ENCODE peak calls at places on chromosomes 6 and 20, in nine cellular contexts. One of them, this sample, is unnamed.

GRCh38 chr6:31379850-31380249 is 22.9 kb upstream of the HLA-B start:
- DNase-seq in spleen: no peak
- DNase-seq in nephron progenitor cell: no peak
- DNase-seq in activated naive CD8-positive, alpha-beta T cell treated with anti-CD3 and anti-CD28 coated beads, Interleukin-2, amount 50 U/mL, for 24 hours: no peak
- DNase-seq in omental fat pad: no peak
- DNase-seq in stimulated activated CD8-positive, alpha-beta memory T cell treated with anti-CD3 and anti-CD28 coated beads, Interleukin-15, amount 100 ng/mL, for 24 hours: no peak
- DNase-seq in stimulated activated CD4-positive, alpha-beta T cell treated with anti-CD3 and anti-CD28 coated beads, Interleukin-4, amount 100 ng/mL, for 48 hours: no peak
- DNase-seq in AML-193: no peak
- DNase-seq in lung: no peak
- DNase-seq in this sample: no peak

GRCh38 chr20:10316582-10316981 is 98.0 kb downstream of the SNAP25 start:
- DNase-seq in activated naive CD8-positive, alpha-beta T cell treated with anti-CD3 and anti-CD28 coated beads, Interleukin-2, amount 50 U/mL, for 24 hours: no peak
- DNase-seq in AML-193: peak
- DNase-seq in stimulated activated CD8-positive, alpha-beta memory T cell treated with anti-CD3 and anti-CD28 coated beads, Interleukin-15, amount 100 ng/mL, for 24 hours: no peak
- DNase-seq in nephron progenitor cell: no peak
- DNase-seq in omental fat pad: no peak
- DNase-seq in lung: no peak
- DNase-seq in spleen: no peak
- DNase-seq in stimulated activated CD4-positive, alpha-beta T cell treated with anti-CD3 and anti-CD28 coated beads, Interleukin-4, amount 100 ng/mL, for 48 hours: no peak
- DNase-seq in this sample: no peak

GRCh38 chr6:75167851-75168250 is 38.0 kb downstream of the COL12A1 start:
- DNase-seq in AML-193: no peak
- DNase-seq in omental fat pad: no peak
- DNase-seq in activated naive CD8-positive, alpha-beta T cell treated with anti-CD3 and anti-CD28 coated beads, Interleukin-2, amount 50 U/mL, for 24 hours: no peak
- DNase-seq in spleen: no peak
- DNase-seq in stimulated activated CD4-positive, alpha-beta T cell treated with anti-CD3 and anti-CD28 coated beads, Interleukin-4, amount 100 ng/mL, for 48 hours: no peak
- DNase-seq in nephron progenitor cell: no peak
- DNase-seq in lung: no peak
- DNase-seq in stimulated activated CD8-positive, alpha-beta memory T cell treated with anti-CD3 and anti-CD28 coated beads, Interleukin-15, amount 100 ng/mL, for 24 hours: no peak
- DNase-seq in this sample: no peak

GRCh38 chr6:142953373-142954273 is 8.6 kb upstream of the HIVEP2 start:
- DNase-seq in stimulated activated CD4-positive, alpha-beta T cell treated with anti-CD3 and anti-CD28 coated beads, Interleukin-4, amount 100 ng/mL, for 48 hours: no peak
- DNase-seq in lung: no peak
- DNase-seq in nephron progenitor cell: no peak
- DNase-seq in AML-193: no peak
- DNase-seq in stimulated activated CD8-positive, alpha-beta memory T cell treated with anti-CD3 and anti-CD28 coated beads, Interleukin-15, amount 100 ng/mL, for 24 hours: no peak
- DNase-seq in activated naive CD8-positive, alpha-beta T cell treated with anti-CD3 and anti-CD28 coated beads, Interleukin-2, amount 50 U/mL, for 24 hours: no peak
- DNase-seq in omental fat pad: no peak
- DNase-seq in spleen: no peak
- DNase-seq in this sample: no peak

GRCh38 chr6:158706369-158706982 is 56.6 kb downstream of the SYTL3 start:
- DNase-seq in lung: peak
- DNase-seq in spleen: peak
- DNase-seq in stimulated activated CD4-positive, alpha-beta T cell treated with anti-CD3 and anti-CD28 coated beads, Interleukin-4, amount 100 ng/mL, for 48 hours: no peak
- DNase-seq in AML-193: no peak
- DNase-seq in omental fat pad: no peak
- DNase-seq in activated naive CD8-positive, alpha-beta T cell treated with anti-CD3 and anti-CD28 coated beads, Interleukin-2, amount 50 U/mL, for 24 hours: no peak
- DNase-seq in nephron progenitor cell: peak
- DNase-seq in stimulated activated CD8-positive, alpha-beta memory T cell treated with anti-CD3 and anti-CD28 coated beads, Interleukin-15, amount 100 ng/mL, for 24 hours: no peak
- DNase-seq in this sample: peak

GRCh38 chr20:43583982-43584432 is 6.7 kb upstream of the IFT52 start:
- DNase-seq in lung: peak
- DNase-seq in nephron progenitor cell: no peak
- DNase-seq in stimulated activated CD4-positive, alpha-beta T cell treated with anti-CD3 and anti-CD28 coated beads, Interleukin-4, amount 100 ng/mL, for 48 hours: no peak
- DNase-seq in omental fat pad: peak
- DNase-seq in AML-193: peak
- DNase-seq in activated naive CD8-positive, alpha-beta T cell treated with anti-CD3 and anti-CD28 coated beads, Interleukin-2, amount 50 U/mL, for 24 hours: no peak
- DNase-seq in spleen: peak
- DNase-seq in stimulated activated CD8-positive, alpha-beta memory T cell treated with anti-CD3 and anti-CD28 coated beads, Interleukin-15, amount 100 ng/mL, for 24 hours: no peak
- DNase-seq in this sample: peak

GRCh38 chr6:4371207-4371921 is 236.0 kb upstream of the ECI2 start:
- DNase-seq in AML-193: no peak
- DNase-seq in omental fat pad: no peak
- DNase-seq in spleen: no peak
- DNase-seq in nephron progenitor cell: no peak
- DNase-seq in stimulated activated CD4-positive, alpha-beta T cell treated with anti-CD3 and anti-CD28 coated beads, Interleukin-4, amount 100 ng/mL, for 48 hours: no peak
- DNase-seq in lung: no peak
- DNase-seq in stimulated activated CD8-positive, alpha-beta memory T cell treated with anti-CD3 and anti-CD28 coated beads, Interleukin-15, amount 100 ng/mL, for 24 hours: no peak
- DNase-seq in activated naive CD8-positive, alpha-beta T cell treated with anti-CD3 and anti-CD28 coated beads, Interleukin-2, amount 50 U/mL, for 24 hours: no peak
- DNase-seq in this sample: no peak

GRCh38 chr20:38135641-38136420 is 29.2 kb downstream of the TGM2 start:
- DNase-seq in stimulated activated CD4-positive, alpha-beta T cell treated with anti-CD3 and anti-CD28 coated beads, Interleukin-4, amount 100 ng/mL, for 48 hours: no peak
- DNase-seq in AML-193: no peak
- DNase-seq in nephron progenitor cell: no peak
- DNase-seq in lung: no peak
- DNase-seq in spleen: peak
- DNase-seq in stimulated activated CD8-positive, alpha-beta memory T cell treated with anti-CD3 and anti-CD28 coated beads, Interleukin-15, amount 100 ng/mL, for 24 hours: no peak
- DNase-seq in omental fat pad: no peak
- DNase-seq in activated naive CD8-positive, alpha-beta T cell treated with anti-CD3 and anti-CD28 coated beads, Interleukin-2, amount 50 U/mL, for 24 hours: no peak
- DNase-seq in this sample: peak

GRCh38 chr6:75932067-75932466 is 140.4 kb downstream of the IMPG1 start:
- DNase-seq in activated naive CD8-positive, alpha-beta T cell treated with anti-CD3 and anti-CD28 coated beads, Interleukin-2, amount 50 U/mL, for 24 hours: peak
- DNase-seq in stimulated activated CD4-positive, alpha-beta T cell treated with anti-CD3 and anti-CD28 coated beads, Interleukin-4, amount 100 ng/mL, for 48 hours: no peak
- DNase-seq in stimulated activated CD8-positive, alpha-beta memory T cell treated with anti-CD3 and anti-CD28 coated beads, Interleukin-15, amount 100 ng/mL, for 24 hours: no peak
- DNase-seq in lung: no peak
- DNase-seq in nephron progenitor cell: peak
- DNase-seq in omental fat pad: no peak
- DNase-seq in spleen: no peak
- DNase-seq in AML-193: peak
- DNase-seq in this sample: no peak

GRCh38 chr6:3414704-3415453 is 42.0 kb downstream of the SLC22A23 start:
- DNase-seq in nephron progenitor cell: no peak
- DNase-seq in activated naive CD8-positive, alpha-beta T cell treated with anti-CD3 and anti-CD28 coated beads, Interleukin-2, amount 50 U/mL, for 24 hours: no peak
- DNase-seq in stimulated activated CD4-positive, alpha-beta T cell treated with anti-CD3 and anti-CD28 coated beads, Interleukin-4, amount 100 ng/mL, for 48 hours: no peak
- DNase-seq in spleen: no peak
- DNase-seq in stimulated activated CD8-positive, alpha-beta memory T cell treated with anti-CD3 and anti-CD28 coated beads, Interleukin-15, amount 100 ng/mL, for 24 hours: no peak
- DNase-seq in lung: peak
- DNase-seq in omental fat pad: no peak
- DNase-seq in AML-193: no peak
- DNase-seq in this sample: no peak

GRCh38 chr6:92329416-92329815 is 1089.9 kb downstream of the EPHA7 start:
- DNase-seq in stimulated activated CD8-positive, alpha-beta memory T cell treated with anti-CD3 and anti-CD28 coated beads, Interleukin-15, amount 100 ng/mL, for 24 hours: no peak
- DNase-seq in activated naive CD8-positive, alpha-beta T cell treated with anti-CD3 and anti-CD28 coated beads, Interleukin-2, amount 50 U/mL, for 24 hours: no peak
- DNase-seq in AML-193: no peak
- DNase-seq in stimulated activated CD4-positive, alpha-beta T cell treated with anti-CD3 and anti-CD28 coated beads, Interleukin-4, amount 100 ng/mL, for 48 hours: no peak
- DNase-seq in omental fat pad: no peak
- DNase-seq in lung: no peak
- DNase-seq in spleen: no peak
- DNase-seq in nephron progenitor cell: no peak
- DNase-seq in this sample: no peak

This sample was measured in posterior cingulate gyrus.